ENCODE peak calls at places on chromosomes 5 and 9, in six cellular contexts. W is GM12864, C is epithelial cell of esophagus, I is GM20000, Y is osteocyte, O is brain microvascular endothelial cell. V is an unnamed sample.

GRCh38 chr9:94687451-94687850 is 39.0 kb upstream of the AOPEP start:
- DNase-seq in W (no peak), C (peak), I (no peak), Y (no peak), O (no peak), V (no peak)

GRCh38 chr5:51226420-51226735 is 156.9 kb upstream of the ISL1 start:
- DNase-seq in W (no peak), C (peak), I (no peak), Y (no peak), O (no peak), V (no peak)

GRCh38 chr9:134179595-134179917 is 15.2 kb upstream of the RNU6ATAC start:
- DNase-seq in W (no peak), C (no peak), I (no peak), Y (no peak), O (no peak), V (no peak)

GRCh38 chr9:108186996-108187395 is 668.8 kb downstream of the ACTL7B start:
- DNase-seq in W (no peak), C (no peak), I (no peak), Y (no peak), O (peak), V (peak)

GRCh38 chr5:55919625-55920024 is 68.5 kb downstream of the IL31RA start:
- DNase-seq in W (no peak), C (no peak), I (no peak), Y (no peak), O (no peak), V (no peak)

GRCh38 chr5:34030058-34030457 is 13.0 kb downstream of the C1QTNF3 start:
- DNase-seq in W (no peak), C (no peak), I (no peak), Y (no peak), O (no peak), V (no peak)

GRCh38 chr5:54547711-54548250 is 30.2 kb downstream of the SNX18 start:
- DNase-seq in W (no peak), C (peak), I (no peak), Y (no peak), O (peak), V (peak)

GRCh38 chr9:63817622-63818518 is 1467.1 kb downstream of the FOXD4L5 start:
- DNase-seq in W (peak), C (no peak), I (peak), Y (peak), O (peak), V (peak)

GRCh38 chr5:72494700-72495124 is 12.5 kb downstream of the ZNF366 start:
- DNase-seq in W (no peak), C (peak), I (no peak), Y (no peak), O (no peak), V (peak)

GRCh38 chr9:99140685-99141314 is 35.9 kb downstream of the TGFBR1 start:
- DNase-seq in W (peak), C (peak), I (peak), Y (no peak), O (peak), V (peak)

GRCh38 chr9:113631093-113631765 is 167.7 kb downstream of the RGS3 start:
- DNase-seq in W (no peak), C (no peak), I (no peak), Y (no peak), O (no peak), V (no peak)

GRCh38 chr5:132591140-132591539 is 34.4 kb downstream of the RAD50 start:
- DNase-seq in W (no peak), C (no peak), I (peak), Y (no peak), O (no peak), V (peak)
- TF ChIP-seq CTCF in W (no peak), C (no peak), I (no peak), Y (peak), O (peak), V (no peak)

DNA sequence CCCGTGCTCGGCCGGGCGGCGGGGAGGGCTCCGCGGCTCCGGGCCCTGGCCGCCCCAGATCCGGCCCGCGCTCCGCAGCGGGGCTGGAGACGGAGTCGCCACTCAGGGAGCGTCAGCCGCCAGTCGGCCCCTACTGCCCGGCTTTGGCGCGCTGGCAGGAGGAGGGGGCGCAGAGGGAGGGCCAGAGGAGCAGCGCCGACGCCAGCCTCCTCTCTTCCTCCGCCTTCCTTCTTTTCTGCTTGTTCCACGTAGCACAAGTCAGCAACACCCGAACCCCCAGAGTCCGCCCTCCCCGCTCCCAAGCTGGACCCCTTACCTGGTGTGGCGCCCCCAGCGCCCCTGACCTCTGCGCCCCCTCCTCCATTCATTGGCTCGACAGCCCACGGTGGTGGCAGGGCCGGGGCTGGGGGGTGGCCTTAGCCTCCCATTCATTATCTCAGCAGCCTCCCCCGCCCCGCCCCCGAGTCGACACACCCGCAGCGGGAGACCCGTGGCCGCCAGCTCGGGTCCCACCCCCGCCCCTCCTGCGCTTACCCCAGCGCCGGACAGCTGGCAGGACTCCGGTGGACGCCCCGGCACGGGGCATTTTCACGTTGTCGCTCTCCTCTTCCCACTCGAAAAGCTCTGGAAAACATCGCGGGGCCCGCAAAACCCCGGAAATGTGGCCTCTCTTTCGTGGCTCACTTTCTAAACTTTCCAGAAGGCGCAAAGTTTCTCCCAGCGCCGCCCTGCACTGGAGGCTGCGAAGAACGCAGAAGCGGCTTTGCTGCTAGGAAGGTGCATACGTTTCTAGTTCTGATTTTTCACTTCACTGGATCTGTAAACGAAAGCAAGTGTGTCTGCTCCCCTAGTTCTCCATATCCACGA is at the start of gene LPAR1:
- DNase-seq in W (no peak), C (peak), I (no peak), Y (peak), O (peak), V (peak)
- TF ChIP-seq CTCF in W (no peak), C (no peak), I (no peak), Y (no peak), O (no peak), V (no peak)

DNA sequence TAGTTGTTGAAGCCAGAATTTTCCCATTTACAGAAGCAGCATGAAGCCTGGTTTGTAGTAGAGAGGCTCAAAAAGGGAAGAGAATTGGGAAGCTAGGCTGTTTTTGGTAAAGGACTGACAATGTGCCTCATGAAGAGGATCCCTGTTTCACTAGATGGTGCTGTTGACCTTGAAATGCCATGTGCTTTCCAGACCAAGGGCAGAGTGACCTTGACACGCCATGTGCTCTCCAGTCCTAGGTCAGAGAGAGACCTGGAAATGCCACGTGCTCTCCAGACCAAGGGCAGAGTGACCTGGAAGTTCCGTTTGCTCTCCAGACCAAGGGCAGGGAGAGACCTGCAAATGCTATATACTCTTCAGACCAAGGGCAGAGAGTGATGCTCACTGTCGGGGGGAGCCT is 32.0 kb downstream of the UNC13B start:
- DNase-seq in W (no peak), C (no peak), I (no peak), Y (no peak), O (no peak), V (peak)
- TF ChIP-seq CTCF in W (no peak), C (no peak), I (no peak), Y (peak), O (peak), V (peak)

GRCh38 chr5:171365351-171365750 is 22.3 kb upstream of the NPM1 start:
- DNase-seq in W (no peak), C (no peak), I (no peak), Y (no peak), O (peak), V (peak)
- TF ChIP-seq CTCF in W (peak), C (no peak), I (no peak), Y (peak), O (peak), V (peak)

DNA sequence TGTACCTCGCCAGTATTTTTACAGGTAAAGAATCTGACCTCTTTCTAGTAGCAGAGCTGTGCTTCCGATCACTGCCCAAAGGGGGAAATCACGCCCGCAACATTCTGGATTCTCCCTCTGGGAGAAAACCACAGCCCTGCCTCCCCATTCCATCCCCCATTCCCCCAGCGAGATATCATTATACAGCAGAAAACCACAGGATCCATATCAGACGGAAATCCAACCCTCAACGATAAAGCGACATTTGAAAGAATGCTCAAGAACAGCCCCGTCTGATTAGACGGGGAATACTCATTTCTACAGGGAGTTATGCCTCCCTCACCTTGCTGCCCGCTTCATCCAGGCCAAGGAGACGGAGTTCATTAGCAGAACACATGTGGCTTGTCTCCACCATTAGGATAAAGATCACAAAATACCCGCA is 172.8 kb downstream of the COL23A1 start:
- DNase-seq in W (no peak), C (no peak), I (no peak), Y (no peak), O (no peak), V (no peak)
- TF ChIP-seq CTCF in W (no peak), C (no peak), I (no peak), Y (no peak), O (no peak), V (no peak)

DNA sequence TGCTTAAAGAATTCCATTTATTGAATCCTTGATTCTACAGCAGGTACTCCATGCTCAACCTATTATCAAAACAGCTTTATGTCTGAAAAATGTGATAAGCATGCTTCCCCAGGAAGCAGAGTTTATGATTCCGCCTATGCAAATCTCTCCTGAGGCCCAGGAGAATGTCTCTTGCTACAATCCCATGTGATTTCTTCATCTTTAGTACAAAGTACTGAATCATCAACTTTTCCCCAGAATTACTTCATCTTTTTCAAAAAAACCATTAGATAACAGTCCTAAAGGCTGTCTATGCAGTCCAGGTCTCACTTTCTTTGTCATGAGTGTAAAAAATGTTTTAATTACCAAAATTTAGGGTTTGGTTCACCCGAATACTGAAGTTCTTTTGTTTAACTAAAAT is 130.2 kb upstream of the ADAMTSL1 start:
- DNase-seq in W (no peak), C (peak), I (no peak), Y (no peak), O (peak), V (peak)
- TF ChIP-seq CTCF in W (no peak), C (no peak), I (no peak), Y (no peak), O (no peak), V (no peak)

DNA sequence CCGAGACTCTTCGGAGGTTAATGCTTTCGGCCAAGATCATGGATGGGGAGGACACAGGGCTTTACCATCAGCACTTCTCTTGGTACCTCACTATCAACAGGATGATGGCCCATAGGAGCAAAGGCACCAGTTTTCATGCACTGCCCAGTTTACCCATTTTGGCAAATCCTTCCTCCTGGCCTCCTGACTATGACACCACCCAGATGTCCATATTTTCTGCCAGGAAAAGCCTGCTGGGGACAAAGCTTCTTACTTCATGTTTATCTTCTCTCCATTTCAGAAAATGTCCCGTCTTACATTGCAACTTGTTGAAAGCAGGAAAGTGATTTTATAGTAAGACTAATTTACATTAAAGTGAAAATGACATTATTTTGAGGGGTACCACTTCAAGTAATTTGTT is 61.4 kb upstream of the GAS1 start:
- DNase-seq in W (no peak), C (no peak), I (no peak), Y (no peak), O (no peak), V (no peak)
- TF ChIP-seq CTCF in W (no peak), C (no peak), I (no peak), Y (no peak), O (no peak), V (no peak)